ENCODE peak calls at places on chromosomes 7 and 10, in seven cellular contexts. L is Calu3; A is GM13977; Z is GM12865; N is lung; G is activated CD8-positive, alpha-beta T cell treated with anti-CD3 and anti-CD28 coated beads, Interleukin-2, amount 10 ng/mL, durations not matched to agents 7 days and 5 days; Y is body of pancreas. K is an unnamed sample.

GRCh38 chr7:96962221-96962620 is 43.1 kb upstream of the DLX6 start:
- DNase-seq in N (no peak), A (no peak), Z (no peak), L (no peak), Y (no peak), G (no peak), K (no peak)

GRCh38 chr10:636016-636730 is 53.3 kb downstream of the DIP2C start:
- DNase-seq in Y (no peak), Z (no peak), L (no peak), A (no peak), N (no peak), G (no peak), K (no peak)

GRCh38 chr7:11212080-11212711 is 238.5 kb downstream of the PHF14 start:
- DNase-seq in G (peak), N (peak), Z (peak), Y (peak), A (peak), L (peak), K (peak)

GRCh38 chr10:49089789-49090595 is 25.3 kb downstream of the VSTM4 start:
- DNase-seq in Z (no peak), A (no peak), L (no peak), G (no peak), N (peak), Y (no peak), K (no peak)

GRCh38 chr7:15000157-15000556 is 97.6 kb upstream of the DGKB start:
- DNase-seq in Y (no peak), L (no peak), G (no peak), A (no peak), N (no peak), Z (no peak), K (no peak)

GRCh38 chr10:209357-209756 is 74.1 kb downstream of the ZMYND11 start:
- DNase-seq in A (no peak), Z (no peak), N (no peak), Y (no peak), L (no peak), G (no peak), K (no peak)

GRCh38 chr7:157674027-157674714 is 337.4 kb downstream of the DNAJB6 start:
- DNase-seq in Z (no peak), Y (no peak), N (no peak), L (no peak), G (no peak), A (no peak), K (peak)

GRCh38 chr10:5575482-5576153 is 50.9 kb downstream of the CALML3 start:
- DNase-seq in L (no peak), N (no peak), A (no peak), Z (no peak), Y (no peak), G (no peak), K (no peak)

GRCh38 chr10:123136221-123136805 is 543 bp downstream of the HMX3 start:
- DNase-seq in Z (no peak), A (no peak), N (no peak), G (no peak), Y (no peak), L (no peak), K (no peak)

GRCh38 chr7:130937830-130938229 is 203.8 kb upstream of the KLF14 start:
- DNase-seq in G (no peak), Z (no peak), A (no peak), L (no peak), Y (no peak), N (no peak), K (no peak)

GRCh38 chr10:129628823-129629222 is 161.8 kb downstream of the MGMT start:
- DNase-seq in N (no peak), Z (no peak), A (no peak), Y (no peak), G (no peak), L (no peak), K (no peak)

GRCh38 chr10:119049361-119049760 is 19.8 kb downstream of the NANOS1 start:
- DNase-seq in N (no peak), G (no peak), A (no peak), Z (no peak), Y (no peak), L (no peak), K (no peak)

GRCh38 chr10:96917628-96918027 is 85.5 kb downstream of the LCOR start:
- DNase-seq in Z (no peak), N (no peak), A (no peak), L (no peak), Y (no peak), G (no peak), K (no peak)

GRCh38 chr7:41188163-41189130 is 514.4 kb downstream of the INHBA start:
- DNase-seq in G (no peak), L (peak), Z (no peak), A (no peak), N (no peak), Y (no peak), K (no peak)

GRCh38 chr7:1819258-1819841 is 149.3 kb downstream of the ELFN1 start:
- DNase-seq in A (no peak), N (no peak), Z (no peak), L (no peak), Y (no peak), G (peak), K (no peak)

GRCh38 chr7:100676501-100677306 is 3.2 kb downstream of the GNB2 start:
- DNase-seq in G (no peak), N (no peak), Z (no peak), Y (no peak), A (no peak), L (no peak), K (no peak)

GRCh38 chr7:83001362-83002040 is 161.2 kb downstream of the PCLO start:
- DNase-seq in N (no peak), G (no peak), A (no peak), L (no peak), Y (no peak), Z (no peak), K (no peak)

GRCh38 chr7:25256424-25256823 is 28.1 kb upstream of the NPVF start:
- DNase-seq in G (no peak), Z (no peak), L (no peak), Y (no peak), A (no peak), N (no peak), K (peak)

GRCh38 chr10:102628451-102628911 is 15.8 kb upstream of the TRIM8 start:
- DNase-seq in L (peak), G (no peak), Z (no peak), Y (peak), A (no peak), N (no peak), K (peak)

GRCh38 chr10:63456437-63457210 is 9.2 kb downstream of the JMJD1C start:
- DNase-seq in A (no peak), Y (no peak), N (no peak), G (no peak), Z (no peak), L (no peak), K (no peak)

GRCh38 chr7:154853727-154854095 is 149.2 kb downstream of the PAXIP1 start:
- DNase-seq in Y (no peak), Z (no peak), G (no peak), A (no peak), N (no peak), L (no peak), K (no peak)

GRCh38 chr10:131406676-131407392 is 95.3 kb upstream of the TCERG1L start:
- DNase-seq in A (no peak), Y (no peak), L (no peak), Z (no peak), G (no peak), N (no peak), K (no peak)

GRCh38 chr7:130430841-130431713 is 9.7 kb downstream of the CEP41 start:
- DNase-seq in G (no peak), N (no peak), Z (no peak), A (no peak), L (no peak), Y (no peak), K (no peak)

GRCh38 chr7:115924398-115924797 is 106.2 kb downstream of the TFEC start:
- DNase-seq in Y (no peak), N (no peak), G (no peak), Z (no peak), L (no peak), A (no peak), K (no peak)

GRCh38 chr10:103277713-103278299 is 868 bp downstream of the INA start:
- DNase-seq in L (no peak), Z (no peak), Y (no peak), A (no peak), N (no peak), G (no peak), K (peak)

GRCh38 chr10:35058134-35058533 is 32.0 kb downstream of the CUL2 start:
- DNase-seq in Z (peak), Y (no peak), L (peak), A (peak), G (no peak), N (no peak), K (no peak)

GRCh38 chr7:154842608-154843007 is 160.3 kb downstream of the PAXIP1 start:
- DNase-seq in L (no peak), Z (no peak), A (no peak), G (no peak), Y (no peak), N (no peak), K (no peak)

GRCh38 chr7:115634633-115635032 is 395.9 kb downstream of the TFEC start:
- DNase-seq in Y (no peak), A (no peak), G (no peak), L (peak), N (no peak), Z (no peak), K (no peak)

GRCh38 chr7:110973566-110973965 is 117.4 kb upstream of the LRRN3 start:
- DNase-seq in G (no peak), A (no peak), N (no peak), Y (no peak), Z (no peak), L (no peak), K (no peak)